ENCODE peak calls at places on chromosomes 2 and 18, in ten cellular contexts. One of them, this sample, is unnamed.

GRCh38 chr2:104944495-104944894 is 90.6 kb downstream of the POU3F3 start:
- DNase-seq in heart left ventricle: no peak
- DNase-seq in HTR-8/SVneo: peak
- DNase-seq in HT-29: peak
- DNase-seq in Calu3: peak
- DNase-seq in activated CD4-positive, alpha-beta memory T cell treated with anti-CD3 and anti-CD28 coated beads, Interleukin-2, amount 10 ng/mL, durations not matched to agents 7 days and 5 days: no peak
- DNase-seq in fibroblast of lung: peak
- DNase-seq in fibroblast of mammary gland: peak
- DNase-seq in stimulated activated CD8-positive, alpha-beta memory T cell treated with anti-CD3 and anti-CD28 coated beads, Interleukin-4, amount 100 ng/mL, for 1 hour: no peak
- DNase-seq in astrocyte of the spinal cord: peak
- DNase-seq in this sample: peak

GRCh38 chr18:72155327-72155726 is 388.8 kb downstream of the CBLN2 start:
- DNase-seq in HT-29: no peak
- DNase-seq in Calu3: no peak
- DNase-seq in fibroblast of mammary gland: peak
- DNase-seq in stimulated activated CD8-positive, alpha-beta memory T cell treated with anti-CD3 and anti-CD28 coated beads, Interleukin-4, amount 100 ng/mL, for 1 hour: no peak
- DNase-seq in activated CD4-positive, alpha-beta memory T cell treated with anti-CD3 and anti-CD28 coated beads, Interleukin-2, amount 10 ng/mL, durations not matched to agents 7 days and 5 days: no peak
- DNase-seq in HTR-8/SVneo: no peak
- DNase-seq in heart left ventricle: no peak
- DNase-seq in astrocyte of the spinal cord: peak
- DNase-seq in fibroblast of lung: peak
- DNase-seq in this sample: no peak

GRCh38 chr2:163264376-163264775 is 425.8 kb upstream of the KCNH7 start:
- DNase-seq in astrocyte of the spinal cord: peak
- DNase-seq in activated CD4-positive, alpha-beta memory T cell treated with anti-CD3 and anti-CD28 coated beads, Interleukin-2, amount 10 ng/mL, durations not matched to agents 7 days and 5 days: no peak
- DNase-seq in HTR-8/SVneo: no peak
- DNase-seq in fibroblast of mammary gland: peak
- DNase-seq in heart left ventricle: no peak
- DNase-seq in Calu3: no peak
- DNase-seq in HT-29: no peak
- DNase-seq in fibroblast of lung: peak
- DNase-seq in stimulated activated CD8-positive, alpha-beta memory T cell treated with anti-CD3 and anti-CD28 coated beads, Interleukin-4, amount 100 ng/mL, for 1 hour: no peak
- DNase-seq in this sample: peak

GRCh38 chr18:8695932-8696510 is 9.3 kb upstream of the MTCL1 start:
- DNase-seq in heart left ventricle: no peak
- DNase-seq in stimulated activated CD8-positive, alpha-beta memory T cell treated with anti-CD3 and anti-CD28 coated beads, Interleukin-4, amount 100 ng/mL, for 1 hour: no peak
- DNase-seq in activated CD4-positive, alpha-beta memory T cell treated with anti-CD3 and anti-CD28 coated beads, Interleukin-2, amount 10 ng/mL, durations not matched to agents 7 days and 5 days: no peak
- DNase-seq in astrocyte of the spinal cord: no peak
- DNase-seq in HT-29: no peak
- DNase-seq in HTR-8/SVneo: no peak
- DNase-seq in fibroblast of mammary gland: no peak
- DNase-seq in Calu3: no peak
- DNase-seq in fibroblast of lung: no peak
- DNase-seq in this sample: no peak

GRCh38 chr18:5475252-5475651 is 68.5 kb downstream of the EPB41L3 start:
- DNase-seq in fibroblast of mammary gland: no peak
- DNase-seq in HT-29: no peak
- DNase-seq in heart left ventricle: no peak
- DNase-seq in stimulated activated CD8-positive, alpha-beta memory T cell treated with anti-CD3 and anti-CD28 coated beads, Interleukin-4, amount 100 ng/mL, for 1 hour: no peak
- DNase-seq in HTR-8/SVneo: no peak
- DNase-seq in Calu3: no peak
- DNase-seq in astrocyte of the spinal cord: no peak
- DNase-seq in activated CD4-positive, alpha-beta memory T cell treated with anti-CD3 and anti-CD28 coated beads, Interleukin-2, amount 10 ng/mL, durations not matched to agents 7 days and 5 days: no peak
- DNase-seq in fibroblast of lung: no peak
- DNase-seq in this sample: no peak

GRCh38 chr2:121944072-121944829 is 188.8 kb downstream of the TSN start:
- DNase-seq in Calu3: no peak
- DNase-seq in stimulated activated CD8-positive, alpha-beta memory T cell treated with anti-CD3 and anti-CD28 coated beads, Interleukin-4, amount 100 ng/mL, for 1 hour: no peak
- DNase-seq in HT-29: no peak
- DNase-seq in heart left ventricle: no peak
- DNase-seq in fibroblast of mammary gland: peak
- DNase-seq in astrocyte of the spinal cord: peak
- DNase-seq in fibroblast of lung: peak
- DNase-seq in activated CD4-positive, alpha-beta memory T cell treated with anti-CD3 and anti-CD28 coated beads, Interleukin-2, amount 10 ng/mL, durations not matched to agents 7 days and 5 days: no peak
- DNase-seq in HTR-8/SVneo: peak
- DNase-seq in this sample: peak

GRCh38 chr2:64797881-64798590 is 144.3 kb upstream of the SERTAD2 start:
- DNase-seq in Calu3: peak
- DNase-seq in HTR-8/SVneo: peak
- DNase-seq in activated CD4-positive, alpha-beta memory T cell treated with anti-CD3 and anti-CD28 coated beads, Interleukin-2, amount 10 ng/mL, durations not matched to agents 7 days and 5 days: no peak
- DNase-seq in HT-29: peak
- DNase-seq in astrocyte of the spinal cord: peak
- DNase-seq in heart left ventricle: no peak
- DNase-seq in fibroblast of mammary gland: peak
- DNase-seq in stimulated activated CD8-positive, alpha-beta memory T cell treated with anti-CD3 and anti-CD28 coated beads, Interleukin-4, amount 100 ng/mL, for 1 hour: no peak
- DNase-seq in fibroblast of lung: peak
- DNase-seq in this sample: peak

GRCh38 chr2:20661028-20661980 is 5.6 kb upstream of the GDF7 start:
- DNase-seq in HTR-8/SVneo: peak
- DNase-seq in astrocyte of the spinal cord: peak
- DNase-seq in activated CD4-positive, alpha-beta memory T cell treated with anti-CD3 and anti-CD28 coated beads, Interleukin-2, amount 10 ng/mL, durations not matched to agents 7 days and 5 days: peak
- DNase-seq in HT-29: peak
- DNase-seq in Calu3: peak
- DNase-seq in fibroblast of lung: peak
- DNase-seq in stimulated activated CD8-positive, alpha-beta memory T cell treated with anti-CD3 and anti-CD28 coated beads, Interleukin-4, amount 100 ng/mL, for 1 hour: peak
- DNase-seq in heart left ventricle: no peak
- DNase-seq in fibroblast of mammary gland: peak
- DNase-seq in this sample: peak

GRCh38 chr2:74191596-74192380 is 6.6 kb upstream of the MTHFD2 start:
- DNase-seq in Calu3: no peak
- DNase-seq in HTR-8/SVneo: no peak
- DNase-seq in HT-29: no peak
- DNase-seq in activated CD4-positive, alpha-beta memory T cell treated with anti-CD3 and anti-CD28 coated beads, Interleukin-2, amount 10 ng/mL, durations not matched to agents 7 days and 5 days: no peak
- DNase-seq in fibroblast of lung: no peak
- DNase-seq in stimulated activated CD8-positive, alpha-beta memory T cell treated with anti-CD3 and anti-CD28 coated beads, Interleukin-4, amount 100 ng/mL, for 1 hour: no peak
- DNase-seq in heart left ventricle: no peak
- DNase-seq in fibroblast of mammary gland: no peak
- DNase-seq in astrocyte of the spinal cord: no peak
- DNase-seq in this sample: no peak

GRCh38 chr2:102449370-102449974 is 23.6 kb upstream of the SLC9A4 start:
- DNase-seq in HTR-8/SVneo: peak
- DNase-seq in astrocyte of the spinal cord: peak
- DNase-seq in heart left ventricle: no peak
- DNase-seq in activated CD4-positive, alpha-beta memory T cell treated with anti-CD3 and anti-CD28 coated beads, Interleukin-2, amount 10 ng/mL, durations not matched to agents 7 days and 5 days: peak
- DNase-seq in fibroblast of lung: peak
- DNase-seq in Calu3: peak
- DNase-seq in HT-29: peak
- DNase-seq in stimulated activated CD8-positive, alpha-beta memory T cell treated with anti-CD3 and anti-CD28 coated beads, Interleukin-4, amount 100 ng/mL, for 1 hour: peak
- DNase-seq in fibroblast of mammary gland: peak
- DNase-seq in this sample: peak

GRCh38 chr2:173187911-173188788 is 112.5 kb downstream of the MAP3K20 start:
- DNase-seq in astrocyte of the spinal cord: peak
- DNase-seq in fibroblast of lung: peak
- DNase-seq in heart left ventricle: no peak
- DNase-seq in Calu3: peak
- DNase-seq in stimulated activated CD8-positive, alpha-beta memory T cell treated with anti-CD3 and anti-CD28 coated beads, Interleukin-4, amount 100 ng/mL, for 1 hour: no peak
- DNase-seq in fibroblast of mammary gland: peak
- DNase-seq in HT-29: no peak
- DNase-seq in HTR-8/SVneo: no peak
- DNase-seq in activated CD4-positive, alpha-beta memory T cell treated with anti-CD3 and anti-CD28 coated beads, Interleukin-2, amount 10 ng/mL, durations not matched to agents 7 days and 5 days: no peak
- DNase-seq in this sample: peak

GRCh38 chr18:25233582-25234362 is 118.2 kb downstream of the ZNF521 start:
- DNase-seq in activated CD4-positive, alpha-beta memory T cell treated with anti-CD3 and anti-CD28 coated beads, Interleukin-2, amount 10 ng/mL, durations not matched to agents 7 days and 5 days: no peak
- DNase-seq in Calu3: no peak
- DNase-seq in astrocyte of the spinal cord: peak
- DNase-seq in heart left ventricle: no peak
- DNase-seq in stimulated activated CD8-positive, alpha-beta memory T cell treated with anti-CD3 and anti-CD28 coated beads, Interleukin-4, amount 100 ng/mL, for 1 hour: no peak
- DNase-seq in HT-29: no peak
- DNase-seq in HTR-8/SVneo: no peak
- DNase-seq in fibroblast of mammary gland: peak
- DNase-seq in fibroblast of lung: peak
- DNase-seq in this sample: no peak

GRCh38 chr2:117127680-117128079 is 686.8 kb upstream of the DDX18 start:
- DNase-seq in heart left ventricle: no peak
- DNase-seq in Calu3: peak
- DNase-seq in activated CD4-positive, alpha-beta memory T cell treated with anti-CD3 and anti-CD28 coated beads, Interleukin-2, amount 10 ng/mL, durations not matched to agents 7 days and 5 days: no peak
- DNase-seq in fibroblast of lung: peak
- DNase-seq in fibroblast of mammary gland: no peak
- DNase-seq in stimulated activated CD8-positive, alpha-beta memory T cell treated with anti-CD3 and anti-CD28 coated beads, Interleukin-4, amount 100 ng/mL, for 1 hour: no peak
- DNase-seq in HTR-8/SVneo: no peak
- DNase-seq in astrocyte of the spinal cord: peak
- DNase-seq in HT-29: no peak
- DNase-seq in this sample: peak

GRCh38 chr2:212904646-212905045 is 246.8 kb downstream of the IKZF2 start:
- DNase-seq in stimulated activated CD8-positive, alpha-beta memory T cell treated with anti-CD3 and anti-CD28 coated beads, Interleukin-4, amount 100 ng/mL, for 1 hour: no peak
- DNase-seq in activated CD4-positive, alpha-beta memory T cell treated with anti-CD3 and anti-CD28 coated beads, Interleukin-2, amount 10 ng/mL, durations not matched to agents 7 days and 5 days: no peak
- DNase-seq in HT-29: no peak
- DNase-seq in astrocyte of the spinal cord: no peak
- DNase-seq in Calu3: no peak
- DNase-seq in fibroblast of lung: no peak
- DNase-seq in HTR-8/SVneo: no peak
- DNase-seq in heart left ventricle: no peak
- DNase-seq in fibroblast of mammary gland: no peak
- DNase-seq in this sample: no peak

GRCh38 chr18:5895886-5896740 is 791 bp upstream of the TMEM200C start:
- DNase-seq in activated CD4-positive, alpha-beta memory T cell treated with anti-CD3 and anti-CD28 coated beads, Interleukin-2, amount 10 ng/mL, durations not matched to agents 7 days and 5 days: no peak
- DNase-seq in fibroblast of mammary gland: no peak
- DNase-seq in stimulated activated CD8-positive, alpha-beta memory T cell treated with anti-CD3 and anti-CD28 coated beads, Interleukin-4, amount 100 ng/mL, for 1 hour: no peak
- DNase-seq in Calu3: no peak
- DNase-seq in HT-29: no peak
- DNase-seq in HTR-8/SVneo: no peak
- DNase-seq in fibroblast of lung: peak
- DNase-seq in heart left ventricle: peak
- DNase-seq in astrocyte of the spinal cord: peak
- DNase-seq in this sample: no peak

GRCh38 chr2:106140913-106141312 is 53.2 kb downstream of the UXS1 start:
- DNase-seq in astrocyte of the spinal cord: no peak
- DNase-seq in activated CD4-positive, alpha-beta memory T cell treated with anti-CD3 and anti-CD28 coated beads, Interleukin-2, amount 10 ng/mL, durations not matched to agents 7 days and 5 days: no peak
- DNase-seq in HT-29: no peak
- DNase-seq in fibroblast of mammary gland: no peak
- DNase-seq in heart left ventricle: no peak
- DNase-seq in fibroblast of lung: no peak
- DNase-seq in stimulated activated CD8-positive, alpha-beta memory T cell treated with anti-CD3 and anti-CD28 coated beads, Interleukin-4, amount 100 ng/mL, for 1 hour: no peak
- DNase-seq in Calu3: no peak
- DNase-seq in HTR-8/SVneo: no peak
- DNase-seq in this sample: no peak

GRCh38 chr18:2686349-2686968 is 30.9 kb downstream of the SMCHD1 start:
- DNase-seq in fibroblast of mammary gland: no peak
- DNase-seq in activated CD4-positive, alpha-beta memory T cell treated with anti-CD3 and anti-CD28 coated beads, Interleukin-2, amount 10 ng/mL, durations not matched to agents 7 days and 5 days: no peak
- DNase-seq in HTR-8/SVneo: no peak
- DNase-seq in heart left ventricle: no peak
- DNase-seq in astrocyte of the spinal cord: no peak
- DNase-seq in Calu3: no peak
- DNase-seq in stimulated activated CD8-positive, alpha-beta memory T cell treated with anti-CD3 and anti-CD28 coated beads, Interleukin-4, amount 100 ng/mL, for 1 hour: no peak
- DNase-seq in HT-29: no peak
- DNase-seq in fibroblast of lung: no peak
- DNase-seq in this sample: no peak

GRCh38 chr2:189798312-189799029 is 14.2 kb downstream of the PMS1 start:
- DNase-seq in Calu3: no peak
- DNase-seq in stimulated activated CD8-positive, alpha-beta memory T cell treated with anti-CD3 and anti-CD28 coated beads, Interleukin-4, amount 100 ng/mL, for 1 hour: no peak
- DNase-seq in astrocyte of the spinal cord: peak
- DNase-seq in heart left ventricle: no peak
- DNase-seq in activated CD4-positive, alpha-beta memory T cell treated with anti-CD3 and anti-CD28 coated beads, Interleukin-2, amount 10 ng/mL, durations not matched to agents 7 days and 5 days: no peak
- DNase-seq in fibroblast of lung: peak
- DNase-seq in HTR-8/SVneo: peak
- DNase-seq in HT-29: peak
- DNase-seq in fibroblast of mammary gland: peak
- DNase-seq in this sample: peak

GRCh38 chr2:240362216-240362755 is 73.2 kb upstream of the GPC1 start:
- DNase-seq in astrocyte of the spinal cord: no peak
- DNase-seq in activated CD4-positive, alpha-beta memory T cell treated with anti-CD3 and anti-CD28 coated beads, Interleukin-2, amount 10 ng/mL, durations not matched to agents 7 days and 5 days: no peak
- DNase-seq in Calu3: peak
- DNase-seq in heart left ventricle: no peak
- DNase-seq in HTR-8/SVneo: no peak
- DNase-seq in fibroblast of lung: no peak
- DNase-seq in fibroblast of mammary gland: no peak
- DNase-seq in HT-29: no peak
- DNase-seq in stimulated activated CD8-positive, alpha-beta memory T cell treated with anti-CD3 and anti-CD28 coated beads, Interleukin-4, amount 100 ng/mL, for 1 hour: no peak
- DNase-seq in this sample: no peak

GRCh38 chr2:197297262-197297661 is 13.3 kb downstream of the ANKRD44 start:
- DNase-seq in HTR-8/SVneo: no peak
- DNase-seq in fibroblast of lung: no peak
- DNase-seq in stimulated activated CD8-positive, alpha-beta memory T cell treated with anti-CD3 and anti-CD28 coated beads, Interleukin-4, amount 100 ng/mL, for 1 hour: no peak
- DNase-seq in heart left ventricle: no peak
- DNase-seq in fibroblast of mammary gland: no peak
- DNase-seq in activated CD4-positive, alpha-beta memory T cell treated with anti-CD3 and anti-CD28 coated beads, Interleukin-2, amount 10 ng/mL, durations not matched to agents 7 days and 5 days: no peak
- DNase-seq in Calu3: no peak
- DNase-seq in astrocyte of the spinal cord: no peak
- DNase-seq in HT-29: no peak
- DNase-seq in this sample: no peak

GRCh38 chr2:64134813-64135212 is 9.4 kb downstream of the PELI1 start:
- DNase-seq in HTR-8/SVneo: no peak
- DNase-seq in fibroblast of lung: no peak
- DNase-seq in HT-29: no peak
- DNase-seq in heart left ventricle: no peak
- DNase-seq in astrocyte of the spinal cord: no peak
- DNase-seq in activated CD4-positive, alpha-beta memory T cell treated with anti-CD3 and anti-CD28 coated beads, Interleukin-2, amount 10 ng/mL, durations not matched to agents 7 days and 5 days: no peak
- DNase-seq in fibroblast of mammary gland: no peak
- DNase-seq in Calu3: no peak
- DNase-seq in stimulated activated CD8-positive, alpha-beta memory T cell treated with anti-CD3 and anti-CD28 coated beads, Interleukin-4, amount 100 ng/mL, for 1 hour: no peak
- DNase-seq in this sample: no peak

GRCh38 chr18:8654482-8655451 is 45.5 kb downstream of the RAB12 start:
- DNase-seq in fibroblast of lung: no peak
- DNase-seq in HTR-8/SVneo: peak
- DNase-seq in astrocyte of the spinal cord: no peak
- DNase-seq in fibroblast of mammary gland: peak
- DNase-seq in stimulated activated CD8-positive, alpha-beta memory T cell treated with anti-CD3 and anti-CD28 coated beads, Interleukin-4, amount 100 ng/mL, for 1 hour: no peak
- DNase-seq in heart left ventricle: no peak
- DNase-seq in Calu3: no peak
- DNase-seq in activated CD4-positive, alpha-beta memory T cell treated with anti-CD3 and anti-CD28 coated beads, Interleukin-2, amount 10 ng/mL, durations not matched to agents 7 days and 5 days: no peak
- DNase-seq in HT-29: peak
- DNase-seq in this sample: peak

GRCh38 chr2:23697676-23698075 is 229.2 kb downstream of the ATAD2B start:
- DNase-seq in astrocyte of the spinal cord: peak
- DNase-seq in fibroblast of lung: peak
- DNase-seq in activated CD4-positive, alpha-beta memory T cell treated with anti-CD3 and anti-CD28 coated beads, Interleukin-2, amount 10 ng/mL, durations not matched to agents 7 days and 5 days: no peak
- DNase-seq in heart left ventricle: no peak
- DNase-seq in Calu3: no peak
- DNase-seq in stimulated activated CD8-positive, alpha-beta memory T cell treated with anti-CD3 and anti-CD28 coated beads, Interleukin-4, amount 100 ng/mL, for 1 hour: no peak
- DNase-seq in fibroblast of mammary gland: peak
- DNase-seq in HTR-8/SVneo: peak
- DNase-seq in HT-29: no peak
- DNase-seq in this sample: no peak

GRCh38 chr18:79911871-79912270 is 39.6 kb downstream of the SLC66A2 start:
- DNase-seq in stimulated activated CD8-positive, alpha-beta memory T cell treated with anti-CD3 and anti-CD28 coated beads, Interleukin-4, amount 100 ng/mL, for 1 hour: no peak
- DNase-seq in activated CD4-positive, alpha-beta memory T cell treated with anti-CD3 and anti-CD28 coated beads, Interleukin-2, amount 10 ng/mL, durations not matched to agents 7 days and 5 days: no peak
- DNase-seq in Calu3: no peak
- DNase-seq in astrocyte of the spinal cord: no peak
- DNase-seq in fibroblast of mammary gland: no peak
- DNase-seq in HTR-8/SVneo: no peak
- DNase-seq in HT-29: no peak
- DNase-seq in fibroblast of lung: no peak
- DNase-seq in heart left ventricle: peak
- DNase-seq in this sample: no peak

GRCh38 chr2:100166701-100167100 is 24.3 kb upstream of the AFF3 start:
- DNase-seq in fibroblast of mammary gland: no peak
- DNase-seq in heart left ventricle: no peak
- DNase-seq in Calu3: no peak
- DNase-seq in activated CD4-positive, alpha-beta memory T cell treated with anti-CD3 and anti-CD28 coated beads, Interleukin-2, amount 10 ng/mL, durations not matched to agents 7 days and 5 days: no peak
- DNase-seq in HTR-8/SVneo: no peak
- DNase-seq in fibroblast of lung: no peak
- DNase-seq in HT-29: no peak
- DNase-seq in astrocyte of the spinal cord: no peak
- DNase-seq in stimulated activated CD8-positive, alpha-beta memory T cell treated with anti-CD3 and anti-CD28 coated beads, Interleukin-4, amount 100 ng/mL, for 1 hour: no peak
- DNase-seq in this sample: no peak

GRCh38 chr2:12057436-12058166 is 311.2 kb downstream of the LPIN1 start:
- DNase-seq in HT-29: no peak
- DNase-seq in fibroblast of mammary gland: no peak
- DNase-seq in HTR-8/SVneo: peak
- DNase-seq in heart left ventricle: peak
- DNase-seq in Calu3: no peak
- DNase-seq in fibroblast of lung: peak
- DNase-seq in stimulated activated CD8-positive, alpha-beta memory T cell treated with anti-CD3 and anti-CD28 coated beads, Interleukin-4, amount 100 ng/mL, for 1 hour: no peak
- DNase-seq in astrocyte of the spinal cord: peak
- DNase-seq in activated CD4-positive, alpha-beta memory T cell treated with anti-CD3 and anti-CD28 coated beads, Interleukin-2, amount 10 ng/mL, durations not matched to agents 7 days and 5 days: no peak
- DNase-seq in this sample: peak

GRCh38 chr2:108139521-108139920 is 100.2 kb upstream of the SULT1C3 start:
- DNase-seq in astrocyte of the spinal cord: peak
- DNase-seq in fibroblast of mammary gland: peak
- DNase-seq in Calu3: no peak
- DNase-seq in HTR-8/SVneo: no peak
- DNase-seq in heart left ventricle: no peak
- DNase-seq in stimulated activated CD8-positive, alpha-beta memory T cell treated with anti-CD3 and anti-CD28 coated beads, Interleukin-4, amount 100 ng/mL, for 1 hour: no peak
- DNase-seq in activated CD4-positive, alpha-beta memory T cell treated with anti-CD3 and anti-CD28 coated beads, Interleukin-2, amount 10 ng/mL, durations not matched to agents 7 days and 5 days: no peak
- DNase-seq in fibroblast of lung: peak
- DNase-seq in HT-29: peak
- DNase-seq in this sample: no peak

GRCh38 chr2:47656715-47657600 is 126.0 kb upstream of the MSH6 start:
- DNase-seq in activated CD4-positive, alpha-beta memory T cell treated with anti-CD3 and anti-CD28 coated beads, Interleukin-2, amount 10 ng/mL, durations not matched to agents 7 days and 5 days: no peak
- DNase-seq in Calu3: no peak
- DNase-seq in HT-29: no peak
- DNase-seq in stimulated activated CD8-positive, alpha-beta memory T cell treated with anti-CD3 and anti-CD28 coated beads, Interleukin-4, amount 100 ng/mL, for 1 hour: no peak
- DNase-seq in fibroblast of lung: peak
- DNase-seq in HTR-8/SVneo: no peak
- DNase-seq in fibroblast of mammary gland: no peak
- DNase-seq in astrocyte of the spinal cord: no peak
- DNase-seq in heart left ventricle: no peak
- DNase-seq in this sample: peak

This sample was measured in HT1080.